ENCODE peak calls at places on chromosomes 6 and 20, in six cellular contexts. One of them, this sample, is unnamed.

GRCh38 chr6:56637640-56638039 is 5.0 kb downstream of the DST start:
- ATAC-seq in gastrocnemius medialis: peak; percentile 53
- ATAC-seq in body of pancreas: peak; percentile 74
- ATAC-seq in heart left ventricle: peak; percentile 49
- ATAC-seq in A549: peak; percentile 65
- ATAC-seq in HCT116: peak; percentile 70
- ATAC-seq in this sample: peak; percentile 66

GRCh38 chr20:4266183-4266582 is 250.8 kb upstream of the RNF24 start:
- ATAC-seq in heart left ventricle: no peak
- ATAC-seq in gastrocnemius medialis: no peak
- ATAC-seq in A549: no peak
- ATAC-seq in HCT116: no peak
- ATAC-seq in body of pancreas: no peak
- ATAC-seq in this sample: no peak

GRCh38 chr20:50523552-50524167 is 13.5 kb downstream of the PTPN1 start:
- ATAC-seq in heart left ventricle: no peak
- ATAC-seq in A549: no peak
- ATAC-seq in body of pancreas: no peak
- ATAC-seq in gastrocnemius medialis: no peak
- ATAC-seq in HCT116: no peak
- ATAC-seq in this sample: no peak

GRCh38 chr20:34334654-34335407 is 28.2 kb upstream of the ITCH start:
- ATAC-seq in HCT116: peak; percentile 52
- ATAC-seq in A549: peak; percentile 43
- ATAC-seq in body of pancreas: no peak
- ATAC-seq in gastrocnemius medialis: no peak
- ATAC-seq in heart left ventricle: no peak
- ATAC-seq in this sample: no peak

GRCh38 chr6:2381872-2382661 is 136.7 kb upstream of the GMDS start:
- ATAC-seq in A549: no peak
- ATAC-seq in body of pancreas: peak; percentile 63
- ATAC-seq in gastrocnemius medialis: no peak
- ATAC-seq in heart left ventricle: peak; percentile 85
- ATAC-seq in HCT116: no peak
- ATAC-seq in this sample: no peak

GRCh38 chr6:157832250-157832967 is 9.4 kb downstream of the SNX9 start:
- ATAC-seq in body of pancreas: no peak
- ATAC-seq in gastrocnemius medialis: no peak
- ATAC-seq in A549: no peak
- ATAC-seq in HCT116: peak; percentile 16
- ATAC-seq in heart left ventricle: no peak
- ATAC-seq in this sample: no peak

GRCh38 chr20:35325385-35325784 is 33.2 kb upstream of the FAM83C start:
- ATAC-seq in A549: no peak
- ATAC-seq in HCT116: no peak
- ATAC-seq in heart left ventricle: no peak
- ATAC-seq in body of pancreas: no peak
- ATAC-seq in gastrocnemius medialis: no peak
- ATAC-seq in this sample: no peak

GRCh38 chr6:45946352-45946751 is 69.3 kb downstream of the CLIC5 start:
- ATAC-seq in body of pancreas: peak; percentile 50
- ATAC-seq in HCT116: peak; percentile 96
- ATAC-seq in gastrocnemius medialis: no peak
- ATAC-seq in heart left ventricle: peak; percentile 43
- ATAC-seq in A549: peak; percentile 72
- ATAC-seq in this sample: peak; percentile 41

DNA sequence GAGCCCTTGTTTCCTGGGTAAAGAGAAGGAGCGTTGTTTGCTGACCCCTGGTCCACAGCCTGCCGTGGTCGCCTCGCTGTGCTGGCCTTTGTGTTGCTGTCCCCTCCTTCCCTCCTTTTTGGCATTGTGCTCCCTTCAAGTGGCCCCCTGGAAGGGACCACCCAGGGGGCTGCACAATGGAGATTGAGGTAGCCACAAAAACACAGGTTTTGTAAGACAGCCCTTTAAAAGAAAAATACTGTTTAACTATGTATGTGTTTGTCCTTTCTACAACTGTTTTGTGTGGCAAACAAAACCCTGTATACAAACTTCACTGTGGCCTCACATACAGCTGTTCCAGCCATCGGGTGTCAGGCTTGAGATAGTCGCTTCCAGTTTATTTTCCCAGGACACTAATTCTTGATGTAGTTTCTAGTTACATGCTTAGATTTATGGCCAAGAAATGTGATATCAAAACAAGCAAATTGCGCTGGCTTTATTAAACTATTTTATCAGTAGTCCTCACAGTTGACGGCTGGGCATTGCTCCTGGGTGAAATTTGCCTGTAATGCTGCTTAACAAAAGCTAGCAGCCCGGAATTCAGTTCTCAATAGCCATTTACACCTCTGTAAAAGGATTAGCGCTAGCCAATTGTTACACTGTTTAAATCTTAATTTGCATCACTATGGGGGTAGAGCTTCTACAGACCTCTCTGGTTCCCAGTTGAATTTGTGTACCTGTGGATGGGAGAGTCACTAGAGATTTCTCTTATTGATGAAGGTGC is 64.1 kb downstream of the KIZ start:
- ATAC-seq in heart left ventricle: no peak
- ATAC-seq in gastrocnemius medialis: no peak
- ATAC-seq in body of pancreas: no peak
- ATAC-seq in A549: no peak
- ATAC-seq in HCT116: no peak
- ATAC-seq in this sample: no peak
- TF ChIP-seq POLR2A in heart left ventricle: no peak
- TF ChIP-seq POLR2A in gastrocnemius medialis: no peak
- TF ChIP-seq POLR2A in body of pancreas: no peak
- TF ChIP-seq POLR2A in A549: no peak
- TF ChIP-seq POLR2A in HCT116: no peak
- TF ChIP-seq POLR2A in this sample: no peak

GRCh38 chr6:159059099-159059498 is 14.3 kb upstream of the TAGAP start:
- ATAC-seq in heart left ventricle: no peak
- ATAC-seq in A549: no peak
- ATAC-seq in gastrocnemius medialis: no peak
- ATAC-seq in HCT116: no peak
- ATAC-seq in body of pancreas: no peak
- ATAC-seq in this sample: no peak

GRCh38 chr6:159061146-159061545 is 16.4 kb upstream of the TAGAP start:
- ATAC-seq in gastrocnemius medialis: no peak
- ATAC-seq in heart left ventricle: no peak
- ATAC-seq in HCT116: no peak
- ATAC-seq in A549: no peak
- ATAC-seq in body of pancreas: no peak
- ATAC-seq in this sample: no peak

GRCh38 chr6:159061805-159062563 is 17.2 kb upstream of the TAGAP start:
- ATAC-seq in A549: no peak
- ATAC-seq in HCT116: no peak
- ATAC-seq in heart left ventricle: no peak
- ATAC-seq in gastrocnemius medialis: no peak
- ATAC-seq in body of pancreas: no peak
- ATAC-seq in this sample: peak; percentile 43

GRCh38 chr6:159062564-159062945 is 17.8 kb upstream of the TAGAP start:
- ATAC-seq in gastrocnemius medialis: no peak
- ATAC-seq in heart left ventricle: no peak
- ATAC-seq in HCT116: no peak
- ATAC-seq in body of pancreas: no peak
- ATAC-seq in A549: no peak
- ATAC-seq in this sample: peak; percentile 22

DNA sequence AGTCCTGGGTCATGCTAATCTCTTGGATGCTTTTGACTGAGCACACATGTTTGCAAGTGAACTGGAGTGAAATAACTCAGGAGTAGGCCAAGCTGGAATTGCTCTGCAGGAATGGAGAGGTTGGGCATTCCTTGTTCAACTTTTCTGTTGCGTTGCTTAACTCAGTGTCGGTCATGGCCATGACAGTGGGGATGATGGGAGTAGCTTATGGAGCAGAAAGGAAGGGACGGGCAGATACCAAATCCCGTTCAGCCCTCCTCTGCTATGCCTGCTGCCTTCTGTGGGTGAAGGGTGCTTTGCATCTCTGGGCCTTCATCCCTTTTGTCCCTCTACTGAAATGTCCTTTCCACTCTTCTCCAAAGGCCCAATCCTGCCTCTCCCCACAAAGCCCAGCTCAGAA is 15.3 kb upstream of the TAGAP start:
- ATAC-seq in A549: no peak
- ATAC-seq in HCT116: no peak
- ATAC-seq in gastrocnemius medialis: no peak
- ATAC-seq in heart left ventricle: no peak
- ATAC-seq in body of pancreas: no peak
- ATAC-seq in this sample: no peak
- TF ChIP-seq POLR2A in A549: no peak
- TF ChIP-seq POLR2A in HCT116: no peak
- TF ChIP-seq POLR2A in gastrocnemius medialis: no peak
- TF ChIP-seq POLR2A in heart left ventricle: no peak
- TF ChIP-seq POLR2A in body of pancreas: no peak
- TF ChIP-seq POLR2A in this sample: no peak

DNA sequence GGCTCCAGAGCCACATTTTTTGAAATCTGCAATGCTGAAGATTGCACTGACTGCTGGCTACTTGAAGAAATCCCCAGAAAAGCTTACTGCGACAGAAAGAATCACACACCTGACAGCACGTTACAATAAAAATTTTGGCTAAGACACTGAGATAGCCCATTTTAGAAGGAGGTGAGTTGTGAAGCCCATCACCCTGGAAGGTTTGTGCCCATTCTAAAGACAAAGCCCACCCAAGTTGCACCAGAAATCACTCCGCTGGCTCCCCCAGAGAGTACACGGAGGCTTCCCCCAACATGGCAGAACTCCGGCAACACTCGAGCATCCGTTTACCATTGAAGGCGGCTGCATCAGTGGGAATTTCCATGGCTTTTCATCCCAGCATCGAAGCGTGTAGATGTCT is 29.4 kb downstream of the LPA start:
- ATAC-seq in A549: no peak
- ATAC-seq in gastrocnemius medialis: no peak
- ATAC-seq in heart left ventricle: no peak
- ATAC-seq in body of pancreas: no peak
- ATAC-seq in HCT116: no peak
- ATAC-seq in this sample: no peak
- TF ChIP-seq POLR2A in A549: no peak
- TF ChIP-seq POLR2A in gastrocnemius medialis: no peak
- TF ChIP-seq POLR2A in heart left ventricle: no peak
- TF ChIP-seq POLR2A in body of pancreas: peak; percentile 5
- TF ChIP-seq POLR2A in HCT116: no peak
- TF ChIP-seq POLR2A in this sample: no peak

DNA sequence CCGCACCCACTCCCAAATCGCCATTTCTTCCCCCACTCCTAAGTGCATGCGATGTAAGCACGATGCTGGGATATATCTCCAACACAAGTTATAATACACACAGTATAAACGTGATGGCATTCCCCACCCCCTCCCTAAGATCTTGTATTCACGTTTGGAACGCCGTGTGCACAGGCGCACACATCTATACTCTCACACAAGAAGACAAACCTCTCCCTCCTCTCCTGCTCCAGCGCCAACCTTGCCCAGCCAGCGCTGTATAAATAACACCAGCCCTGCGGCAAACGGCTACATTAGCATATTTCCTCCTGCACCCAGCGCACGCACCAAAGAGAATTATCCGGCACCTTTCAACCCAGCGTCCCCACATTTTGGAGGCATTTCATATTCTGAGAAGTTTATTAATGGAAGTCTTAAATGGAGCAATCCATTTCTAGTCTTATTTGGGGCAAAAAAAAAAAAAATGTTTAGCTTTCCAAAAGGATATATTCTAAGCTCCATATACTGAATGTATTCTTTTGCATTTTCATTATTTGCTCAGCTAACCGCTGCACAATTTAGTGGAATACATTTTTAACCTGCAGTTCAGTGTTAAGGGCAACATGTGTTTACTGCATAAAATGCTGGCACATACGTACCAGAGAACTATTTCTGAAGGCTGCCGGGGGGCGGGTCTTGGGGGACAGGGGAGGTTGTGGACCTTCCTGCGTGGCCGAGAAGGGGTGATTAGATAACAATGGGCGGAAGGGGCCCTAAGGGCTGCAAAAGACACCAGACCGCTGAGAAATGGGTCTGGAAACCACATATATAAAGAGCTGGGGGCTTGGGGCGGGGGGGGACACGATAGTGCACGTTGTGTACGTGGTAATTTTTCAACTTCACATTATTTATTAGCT is 1.1 kb upstream of the SLC22A23 start:
- ATAC-seq in heart left ventricle: peak; percentile 14
- ATAC-seq in HCT116: peak; percentile 58
- ATAC-seq in gastrocnemius medialis: peak; percentile 54
- ATAC-seq in A549: peak; percentile 77
- ATAC-seq in body of pancreas: peak; percentile 33
- ATAC-seq in this sample: peak; percentile 31
- TF ChIP-seq POLR2A in heart left ventricle: no peak
- TF ChIP-seq POLR2A in HCT116: no peak
- TF ChIP-seq POLR2A in gastrocnemius medialis: no peak
- TF ChIP-seq POLR2A in A549: no peak
- TF ChIP-seq POLR2A in body of pancreas: no peak
- TF ChIP-seq POLR2A in this sample: no peak

GRCh38 chr6:16761469-16762264 is 407 bp upstream of the ATXN1 start:
- ATAC-seq in gastrocnemius medialis: peak; percentile 54
- ATAC-seq in body of pancreas: peak; percentile 69
- ATAC-seq in heart left ventricle: peak; percentile 29
- ATAC-seq in A549: peak; percentile 75
- ATAC-seq in HCT116: peak; percentile 55
- ATAC-seq in this sample: peak; percentile 71
- TF ChIP-seq POLR2A in gastrocnemius medialis: peak; percentile 40
- TF ChIP-seq POLR2A in body of pancreas: peak; percentile 75
- TF ChIP-seq POLR2A in heart left ventricle: no peak
- TF ChIP-seq POLR2A in A549: no peak
- TF ChIP-seq POLR2A in HCT116: no peak
- TF ChIP-seq POLR2A in this sample: peak; percentile 36